ENCODE peak calls at places on chromosomes 13 and 19, in eight cellular contexts. T is T-helper 2 cell, Q is AG10803, J is mucosa of gallbladder, K is NCI-H774, D is DMS 273 treated with DMSO at 0.1 percent for 48 hours, N is T-helper 9 cell, W is GM23248. Y is an unnamed sample.

GRCh38 chr13:27174766-27175455 is 3.3 kb upstream of the USP12 start:
- DNase-seq in T (no peak), Q (peak; percentile 20), J (no peak), K (no peak), D (no peak), N (no peak), W (peak; percentile 71), Y (peak; percentile 9)

GRCh38 chr19:44671400-44671799 is at the start of gene CEACAM19:
- DNase-seq in T (no peak), Q (no peak), J (no peak), K (no peak), D (no peak), N (no peak), W (no peak), Y (no peak)

GRCh38 chr19:19538767-19539166 is 702 bp downstream of the CILP2 start:
- DNase-seq in T (no peak), Q (no peak), J (no peak), K (no peak), D (no peak), N (no peak), W (peak; percentile 24), Y (peak; percentile 24)

GRCh38 chr19:8336072-8336569 is 6.9 kb downstream of the KANK3 start:
- DNase-seq in T (no peak), Q (no peak), J (no peak), K (no peak), D (no peak), N (no peak), W (no peak), Y (no peak)

GRCh38 chr13:51928231-51928630 is 66.5 kb downstream of the CCDC70 start:
- DNase-seq in T (no peak), Q (no peak), J (no peak), K (peak; percentile 18), D (no peak), N (no peak), W (no peak), Y (no peak)

GRCh38 chr19:4059493-4059880 is 7.2 kb downstream of the ZBTB7A start:
- DNase-seq in T (no peak), Q (no peak), J (no peak), K (no peak), D (no peak), N (no peak), W (peak; percentile 67), Y (no peak)

GRCh38 chr19:4229179-4229931 is at the start of gene EBI3:
- DNase-seq in T (peak; percentile 55), Q (no peak), J (no peak), K (no peak), D (no peak), N (no peak), W (peak; percentile 45), Y (peak; percentile 82)

GRCh38 chr13:27151798-27152599 is 19.6 kb downstream of the USP12 start:
- DNase-seq in T (peak; percentile 31), Q (no peak), J (no peak), K (no peak), D (no peak), N (no peak), W (no peak), Y (no peak)

GRCh38 chr19:30799854-30800755 is 427.9 kb downstream of the ZNF536 start:
- DNase-seq in T (peak; percentile 3), Q (peak; percentile 8), J (peak; percentile 19), K (no peak), D (no peak), N (peak; percentile 6), W (peak; percentile 59), Y (no peak)

GRCh38 chr19:40596608-40597328 is 4.4 kb upstream of the LTBP4 start:
- DNase-seq in T (no peak), Q (no peak), J (no peak), K (no peak), D (no peak), N (no peak), W (peak; percentile 83), Y (peak; percentile 75)

GRCh38 chr19:16296713-16297112 is 27.9 kb upstream of the KLF2 start:
- DNase-seq in T (no peak), Q (no peak), J (no peak), K (no peak), D (no peak), N (no peak), W (no peak), Y (no peak)

GRCh38 chr13:111460548-111461444 is 140.4 kb downstream of the TEX29 start:
- DNase-seq in T (peak; percentile 28), Q (peak; percentile 62), J (no peak), K (peak; percentile 83), D (no peak), N (no peak), W (peak; percentile 78), Y (peak; percentile 37)

GRCh38 chr13:52137489-52137888 is 8.6 kb upstream of the NEK5 start:
- DNase-seq in T (no peak), Q (no peak), J (no peak), K (no peak), D (no peak), N (no peak), W (no peak), Y (no peak)

GRCh38 chr13:64305246-64305645 is 2889.6 kb upstream of the PCDH20 start:
- DNase-seq in T (no peak), Q (peak; percentile 3), J (no peak), K (no peak), D (no peak), N (no peak), W (no peak), Y (peak; percentile 17)

GRCh38 chr13:32117696-32118095 is 86.1 kb downstream of the FRY start:
- DNase-seq in T (no peak), Q (no peak), J (peak; percentile 49), K (no peak), D (no peak), N (no peak), W (no peak), Y (no peak)

GRCh38 chr19:3809881-3810707 is 23.9 kb upstream of the MATK start:
- DNase-seq in T (no peak), Q (no peak), J (no peak), K (no peak), D (no peak), N (no peak), W (no peak), Y (no peak)

GRCh38 chr13:56700324-56700723 is 440.4 kb upstream of the PRR20A start:
- DNase-seq in T (no peak), Q (no peak), J (no peak), K (no peak), D (no peak), N (no peak), W (no peak), Y (no peak)

GRCh38 chr19:55210120-55210493 is 806 bp upstream of the PTPRH start:
- DNase-seq in T (no peak), Q (peak; percentile 92), J (peak; percentile 81), K (peak; percentile 89), D (no peak), N (no peak), W (peak; percentile 98), Y (peak; percentile 96)

GRCh38 chr13:33869005-33869404 is 51.1 kb downstream of the RFC3 start:
- DNase-seq in T (no peak), Q (no peak), J (no peak), K (no peak), D (no peak), N (no peak), W (no peak), Y (no peak)

GRCh38 chr19:16473875-16474397 is 2.2 kb upstream of the EPS15L1 start:
- DNase-seq in T (no peak), Q (peak; percentile 34), J (no peak), K (no peak), D (no peak), N (no peak), W (no peak), Y (no peak)

Y was measured in EL.